ENCODE peak calls at places on chromosomes 11 and 22, in seven cellular contexts. U is K562, P is HCT116, J is H1, Y is SK-N-SH, V is GM12878, D is HepG2. A is an unnamed sample.

GRCh38 chr11:116276051-116277044 is 496.4 kb downstream of the BUD13 start:
- DNase-seq in P (peak; percentile 72), J (peak; percentile 86), D (peak; percentile 67), Y (peak; percentile 83), V (no peak), U (peak; percentile 79), A (peak; percentile 87)

GRCh38 chr11:121895919-121896318 is 220.1 kb downstream of the BLID start:
- DNase-seq in J (no peak), U (no peak), D (no peak), P (no peak), V (no peak), Y (no peak), A (no peak)

GRCh38 chr11:57324886-57325734 is at the start of gene TNKS1BP1:
- DNase-seq in U (peak; percentile 95), V (peak; percentile 56), P (peak; percentile 86), D (peak; percentile 91), J (peak; percentile 95), Y (peak; percentile 94), A (peak; percentile 99)

GRCh38 chr11:57940044-57940781 is 83.5 kb upstream of the OR9Q1 start:
- DNase-seq in V (no peak), U (no peak), Y (no peak), P (no peak), D (no peak), J (no peak), A (no peak)

GRCh38 chr11:70016666-70017347 is 61.3 kb upstream of the ANO1 start:
- DNase-seq in V (no peak), Y (no peak), J (no peak), P (peak; percentile 76), U (no peak), D (no peak), A (no peak)

GRCh38 chr11:12232819-12233601 is 122.6 kb downstream of the MICAL2 start:
- DNase-seq in D (no peak), U (no peak), V (no peak), P (peak; percentile 55), J (no peak), Y (no peak), A (no peak)

GRCh38 chr11:66429983-66430602 is 8.6 kb downstream of the MRPL11 start:
- DNase-seq in D (peak; percentile 46), U (peak; percentile 74), V (no peak), Y (peak; percentile 88), P (peak; percentile 44), J (peak; percentile 29), A (peak; percentile 81)

GRCh38 chr11:86608251-86608799 is 64.1 kb downstream of the ME3 start:
- DNase-seq in Y (peak; percentile 40), D (peak; percentile 60), J (no peak), P (peak; percentile 67), V (peak; percentile 21), U (peak; percentile 62), A (peak; percentile 32)

GRCh38 chr11:46247090-46247489 is 30.4 kb upstream of the CREB3L1 start:
- DNase-seq in P (no peak), J (no peak), Y (no peak), D (no peak), U (no peak), V (no peak), A (no peak)

GRCh38 chr11:86719781-86720463 is 47.5 kb upstream of the ME3 start:
- DNase-seq in D (no peak), U (no peak), Y (no peak), V (no peak), J (no peak), P (no peak), A (no peak)

GRCh38 chr11:76263657-76264056 is 57.4 kb upstream of the WNT11 start:
- DNase-seq in V (no peak), U (no peak), D (no peak), P (no peak), J (no peak), Y (peak; percentile 54), A (no peak)

GRCh38 chr22:43825651-43826050 is 13.5 kb upstream of the EFCAB6 start:
- DNase-seq in D (no peak), U (no peak), J (no peak), V (no peak), P (no peak), Y (no peak), A (no peak)

GRCh38 chr22:39212721-39213376 is 31.9 kb downstream of the PDGFB start:
- DNase-seq in D (peak; percentile 52), Y (no peak), U (peak; percentile 56), J (no peak), P (peak; percentile 56), V (no peak), A (peak; percentile 30)

GRCh38 chr11:15327786-15328231 is 213.1 kb downstream of the INSC start:
- DNase-seq in U (peak; percentile 61), V (no peak), J (peak; percentile 60), D (peak; percentile 16), Y (peak; percentile 68), P (peak; percentile 35), A (peak; percentile 83)

DNA sequence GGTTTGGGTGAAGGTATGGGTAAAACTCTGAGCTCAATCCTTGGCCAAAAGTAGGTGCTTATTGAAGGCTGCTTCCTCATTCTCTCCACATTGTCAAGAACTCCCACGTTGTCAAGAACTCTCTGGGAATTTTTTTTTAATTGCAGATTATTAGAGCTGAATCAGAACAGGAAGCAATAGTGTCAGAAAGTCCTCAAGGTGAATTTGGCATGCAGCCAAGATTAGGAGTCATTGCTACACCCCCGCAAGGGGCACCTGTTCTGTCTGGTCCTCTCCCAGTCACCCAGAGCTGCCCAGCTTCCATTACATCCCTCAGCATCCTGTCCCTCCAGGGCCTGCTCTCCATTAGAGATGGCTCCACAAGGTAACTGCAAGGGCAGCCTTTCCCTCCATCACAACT is 996.5 kb downstream of the OPCML start:
- DNase-seq in D (no peak), V (no peak), J (no peak), P (no peak), Y (no peak), U (no peak), A (no peak)
- TF ChIP-seq JUND in D (no peak), V (no peak), J (no peak), P (no peak), Y (no peak), U (no peak), A (no peak)

DNA sequence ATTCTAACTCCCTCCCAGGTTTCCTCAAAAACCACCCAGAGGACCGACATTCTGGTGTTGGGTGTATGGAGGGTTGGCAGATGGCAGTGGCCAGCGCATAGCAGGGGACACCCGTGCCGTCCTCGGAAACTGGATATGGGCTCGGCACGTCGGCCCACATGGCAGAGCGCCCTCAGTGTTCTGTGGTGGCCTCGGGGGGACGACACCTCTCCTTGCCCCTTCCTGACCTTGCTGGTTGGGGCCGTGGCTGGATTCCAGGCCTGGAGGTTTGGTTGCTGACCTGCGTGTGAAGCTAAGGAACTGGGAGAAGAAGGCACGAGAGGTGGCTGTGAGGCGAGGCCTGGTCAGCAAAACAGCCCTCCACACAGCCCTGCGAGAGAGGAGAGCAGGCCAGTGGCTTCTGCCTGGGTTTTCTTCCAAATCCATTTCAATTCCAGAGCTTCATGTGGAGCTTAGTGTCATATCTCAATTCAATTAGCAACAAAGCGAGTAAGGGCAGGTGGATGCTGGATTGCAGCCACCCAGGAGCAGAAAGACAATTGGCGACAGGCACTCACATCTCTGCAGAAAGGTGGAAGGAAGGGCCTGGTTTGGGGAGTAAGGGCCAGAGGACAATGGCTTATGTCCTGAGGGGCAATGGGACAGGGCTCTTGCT is 478.4 kb downstream of the BRD1 start:
- DNase-seq in D (no peak), P (no peak), J (no peak), V (no peak), U (no peak), Y (no peak), A (no peak)
- TF ChIP-seq JUND in D (no peak), P (no peak), J (no peak), V (no peak), U (no peak), Y (no peak), A (no peak)

GRCh38 chr22:26174280-26174679 is 5.0 kb downstream of the SEZ6L start:
- DNase-seq in J (peak; percentile 39), D (peak; percentile 23), U (no peak), Y (peak; percentile 42), V (no peak), P (no peak), A (peak; percentile 18)

GRCh38 chr22:26170795-26171194 is 1.5 kb downstream of the SEZ6L start:
- DNase-seq in D (no peak), J (no peak), V (no peak), U (peak; percentile 26), P (no peak), Y (peak; percentile 62), A (no peak)

GRCh38 chr22:26170112-26170492 is 840 bp downstream of the SEZ6L start:
- DNase-seq in V (no peak), D (no peak), Y (no peak), J (no peak), U (no peak), P (no peak), A (no peak)

GRCh38 chr22:26169312-26170111 is at the start of gene SEZ6L:
- DNase-seq in P (no peak), V (no peak), Y (peak; percentile 90), D (no peak), J (no peak), U (no peak), A (no peak)

DNA sequence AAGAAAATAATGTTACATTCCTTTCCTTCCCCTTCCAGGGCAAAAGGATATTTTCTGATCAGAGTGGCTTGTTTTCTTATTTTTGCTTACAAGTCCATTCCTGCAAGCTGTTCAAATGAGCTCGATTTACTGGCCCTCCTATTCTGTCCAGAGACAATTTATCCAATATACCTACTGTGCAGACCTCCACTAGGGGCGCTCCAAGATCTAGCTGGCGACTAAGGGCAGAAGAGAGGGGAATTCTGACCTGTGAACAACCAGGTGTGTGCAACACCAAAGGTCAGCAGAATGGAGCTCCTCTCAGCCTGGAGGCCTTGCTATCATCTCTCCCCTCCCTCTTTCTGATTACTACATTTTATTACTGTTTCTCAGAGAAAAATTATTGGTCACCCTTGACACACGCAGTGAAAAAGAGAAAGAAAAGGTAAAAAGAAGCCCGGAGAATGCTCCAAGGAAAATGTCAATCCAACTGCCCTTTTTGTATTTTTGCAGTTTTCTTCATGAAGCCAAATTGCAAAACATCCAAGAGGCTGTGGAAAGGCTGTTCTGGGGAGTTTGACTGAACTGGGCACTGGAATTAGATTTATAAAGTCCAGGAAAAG is 3.2 kb downstream of the SEZ6L start:
- DNase-seq in P (peak; percentile 24), D (peak; percentile 53), J (no peak), Y (peak; percentile 61), U (peak; percentile 39), V (no peak), A (peak; percentile 26)
- TF ChIP-seq JUND in P (no peak), D (no peak), J (no peak), Y (no peak), U (no peak), V (no peak), A (no peak)

DNA sequence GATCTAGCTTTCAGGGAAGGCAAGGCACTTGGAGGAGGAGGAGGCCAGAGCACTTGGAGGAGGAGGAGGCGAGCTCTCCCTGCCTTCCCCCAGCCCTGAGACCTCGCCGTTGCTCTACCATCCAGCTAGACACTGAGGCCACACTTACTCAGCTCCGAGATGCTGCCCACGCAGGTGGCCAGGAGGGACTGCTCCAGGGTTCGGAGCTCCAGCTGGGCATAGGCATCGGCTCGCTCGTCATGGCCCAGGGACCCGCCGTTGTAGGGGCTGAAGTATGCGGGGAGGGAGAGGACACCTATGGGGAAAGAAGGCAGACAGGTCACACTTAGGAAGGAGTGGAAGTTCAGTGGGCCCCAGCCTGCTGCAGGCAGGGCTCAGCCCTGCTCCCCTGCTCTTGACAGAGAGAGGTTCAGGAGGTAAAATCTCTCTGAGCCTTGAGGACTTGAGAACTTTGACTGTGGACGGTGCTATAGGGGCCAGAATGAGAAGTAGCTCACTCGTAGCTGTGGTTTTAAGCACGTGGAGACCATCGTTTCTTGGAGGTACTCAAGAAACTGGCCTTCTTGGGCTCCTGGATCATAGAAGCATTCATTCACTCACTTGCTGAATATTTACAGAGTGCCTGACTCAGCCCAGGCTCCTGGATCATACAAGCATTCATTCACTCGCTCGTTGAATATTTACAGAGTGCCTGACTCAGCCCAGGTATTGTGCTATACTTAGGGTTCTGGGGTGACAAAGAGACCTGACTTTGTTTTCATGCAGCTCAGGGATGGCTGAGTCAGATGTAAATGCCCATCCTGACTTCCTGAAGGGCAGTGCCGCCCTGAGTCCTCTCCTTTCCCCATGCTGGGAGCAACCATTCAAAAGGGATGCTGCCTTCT is 99.2 kb downstream of the NAT10 start:
- DNase-seq in U (no peak), J (no peak), P (peak; percentile 79), D (peak; percentile 89), Y (no peak), V (no peak), A (no peak)
- TF ChIP-seq JUND in U (no peak), J (no peak), P (peak; percentile 83), D (no peak), Y (no peak), V (no peak), A (no peak)